ENCODE peak calls at places on chromosomes 7 and 10, in seven cellular contexts. D is hepatocyte, M is Panc1, N is fibroblast of lung, V is right atrium auricular region, Z is neural progenitor cell, T is A549. S is an unnamed sample. For H3K9me3 and H3K4me1, the result is how much of the 10 kb centered on the place peaks cover.

GRCh38 chr10:72002354-72003295 is 38.4 kb downstream of the CHST3 start:
- DNase-seq in N (no peak), T (no peak), Z (no peak), M (no peak), D (no peak), V (no peak), S (no peak)

GRCh38 chr7:6278749-6279310 is 6.4 kb upstream of the CYTH3 start:
- DNase-seq in V (no peak), D (no peak), T (no peak), M (no peak), N (peak), Z (no peak), S (no peak)

GRCh38 chr7:95205821-95206220 is 118.5 kb downstream of the PON1 start:
- DNase-seq in D (no peak), V (no peak), N (peak), T (no peak), Z (no peak), M (no peak), S (peak)

GRCh38 chr10:18400201-18400910 is 251.0 kb downstream of the NSUN6 start:
- DNase-seq in T (no peak), Z (peak), M (no peak), N (peak), D (peak), V (no peak), S (peak)

GRCh38 chr7:154862153-154862791 is 140.7 kb downstream of the PAXIP1 start:
- DNase-seq in D (no peak), M (no peak), Z (no peak), V (no peak), N (no peak), T (no peak), S (no peak)

GRCh38 chr10:79434223-79434687 is 11.2 kb downstream of the ZCCHC24 start:
- DNase-seq in V (no peak), D (no peak), M (no peak), Z (no peak), N (no peak), T (no peak), S (no peak)

GRCh38 chr7:135490783-135491182 is 19.1 kb downstream of the CNOT4 start:
- DNase-seq in V (no peak), M (no peak), T (no peak), N (peak), D (peak), Z (no peak), S (no peak)

GRCh38 chr7:101819183-101819582 is 1.8 kb downstream of the CUX1 start:
- DNase-seq in N (no peak), T (no peak), D (no peak), M (no peak), V (no peak), Z (no peak), S (no peak)

GRCh38 chr10:13930123-13930522 is 343.4 kb downstream of the PRPF18 start:
- DNase-seq in D (no peak), Z (peak), N (peak), V (no peak), T (no peak), M (no peak), S (no peak)

GRCh38 chr7:47573758-47574472 is 8.0 kb downstream of the TNS3 start:
- DNase-seq in Z (no peak), M (no peak), T (no peak), D (peak), N (peak), V (no peak), S (peak)

GRCh38 chr10:76023007-76023406 is 591.6 kb downstream of the LRMDA start:
- DNase-seq in M (no peak), T (no peak), D (no peak), V (no peak), Z (no peak), N (no peak), S (no peak)

GRCh38 chr10:30415613-30416012 is 18.4 kb upstream of the MAP3K8 start:
- DNase-seq in T (no peak), Z (no peak), M (no peak), D (no peak), N (no peak), V (no peak), S (no peak)

GRCh38 chr7:35551682-35552081 is 143.3 kb downstream of the HERPUD2 start:
- DNase-seq in V (peak), Z (no peak), D (no peak), M (no peak), T (no peak), N (no peak), S (no peak)

GRCh38 chr7:100483728-100484635 is at the start of gene NYAP1:
- DNase-seq in V (no peak), Z (peak), T (peak), D (peak), M (no peak), N (peak), S (peak)

GRCh38 chr10:94361161-94361794 is 1.5 kb downstream of the NOC3L start:
- DNase-seq in T (no peak), V (no peak), D (no peak), Z (no peak), N (peak), M (no peak), S (no peak)

GRCh38 chr10:10977231-10977956 is 40.3 kb upstream of the CELF2 start:
- DNase-seq in N (no peak), M (no peak), T (no peak), D (no peak), V (no peak), Z (no peak), S (no peak)

GRCh38 chr7:134368851-134369533 is 52.3 kb upstream of the SLC35B4 start:
- DNase-seq in M (no peak), V (no peak), T (peak), Z (no peak), N (peak), D (peak), S (no peak)

GRCh38 chr10:63457576-63457975 is 8.2 kb downstream of the JMJD1C start:
- DNase-seq in M (no peak), N (no peak), D (no peak), T (no peak), Z (no peak), V (no peak), S (no peak)

GRCh38 chr7:158557441-158557755 is 30.2 kb downstream of the PTPRN2 start:
- DNase-seq in Z (no peak), V (no peak), N (no peak), D (no peak), T (no peak), M (no peak), S (no peak)

GRCh38 chr7:158555034-158555520 is 32.5 kb downstream of the PTPRN2 start:
- DNase-seq in T (no peak), N (no peak), Z (no peak), D (no peak), V (no peak), M (no peak), S (no peak)

GRCh38 chr7:158559356-158559755 is 28.3 kb downstream of the PTPRN2 start:
- DNase-seq in M (no peak), Z (no peak), D (no peak), N (no peak), T (no peak), V (no peak), S (no peak)

GRCh38 chr7:158558816-158559215 is 28.8 kb downstream of the PTPRN2 start:
- DNase-seq in V (no peak), D (no peak), N (no peak), Z (no peak), M (no peak), T (no peak), S (no peak)

GRCh38 chr7:158556721-158557440 is 30.7 kb downstream of the PTPRN2 start:
- DNase-seq in M (no peak), Z (no peak), N (no peak), D (no peak), T (no peak), V (no peak), S (no peak)
- H3K9me3 ChIP-seq in M (under half), Z (under half), N (under half), D (under half), T (under half), V (under half), S (under half)

GRCh38 chr7:105705427-105705826 is 124.1 kb upstream of the EFCAB10 start:
- DNase-seq in D (no peak), T (no peak), Z (no peak), N (no peak), V (no peak), M (no peak), S (no peak)
- H3K4me1 ChIP-seq in D (under half), T (under half), Z (under half), N (under half), V (under half), M (under half), S (under half)

GRCh38 chr7:27163776-27164380 is 1.5 kb downstream of the HOXA9 start:
- DNase-seq in M (no peak), V (no peak), D (no peak), N (no peak), Z (no peak), T (no peak), S (no peak)

GRCh38 chr7:27161721-27162547 is 3.4 kb downstream of the HOXA9 start:
- DNase-seq in M (no peak), Z (peak), N (no peak), T (no peak), D (peak), V (no peak), S (peak)

GRCh38 chr7:27162930-27163775 is 2.2 kb downstream of the HOXA9 start:
- DNase-seq in V (no peak), N (no peak), M (no peak), Z (no peak), T (no peak), D (no peak), S (peak)

GRCh38 chr7:27161214-27161720 is 4.1 kb downstream of the HOXA9 start:
- DNase-seq in Z (no peak), M (no peak), D (peak), T (no peak), V (no peak), N (no peak), S (peak)

GRCh38 chr7:27162548-27162848 is 2.8 kb downstream of the HOXA9 start:
- DNase-seq in D (no peak), N (no peak), M (no peak), V (no peak), Z (no peak), T (no peak), S (peak)
- H3K4me3 ChIP-seq in D (no peak), N (no peak), M (no peak), V (no peak), Z (no peak), T (no peak), S (peak)

GRCh38 chr7:23981314-23981713 is 271.3 kb downstream of the STK31 start:
- DNase-seq in V (no peak), N (no peak), T (no peak), M (no peak), Z (no peak), D (no peak), S (no peak)
- H3K9me3 ChIP-seq in V (under half), N (under half), T (under half), M (under half), Z (under half), D (under half), S (under half)

GRCh38 chr7:130951976-130952313 is 217.9 kb upstream of the KLF14 start:
- DNase-seq in V (no peak), T (no peak), N (no peak), M (no peak), Z (no peak), D (no peak), S (peak)
- H3K4me1 ChIP-seq in V (under half), T (half or more), N (under half), M (half or more), Z (under half), D (under half), S (under half)

DNA sequence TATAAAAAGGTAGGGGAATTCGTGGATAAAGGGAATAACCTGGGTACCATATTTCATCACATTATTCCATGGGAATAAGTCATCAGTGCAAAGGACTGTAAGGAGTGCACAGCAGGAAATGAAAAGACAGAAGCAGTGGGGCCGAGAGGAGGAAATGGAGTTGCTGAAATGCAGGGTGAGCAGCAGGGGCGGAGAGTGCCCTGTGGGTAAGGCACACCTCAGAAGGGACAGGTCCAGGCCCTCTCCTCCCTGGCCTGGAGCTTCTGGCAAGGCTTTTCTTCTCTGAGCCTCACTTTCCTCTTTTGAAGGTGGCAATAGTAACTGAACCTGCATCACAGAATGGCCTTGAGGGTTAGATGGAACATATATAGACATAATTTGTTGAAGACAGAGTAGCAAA is 26.2 kb downstream of the IKZF1 start:
- DNase-seq in D (no peak), N (no peak), M (no peak), T (no peak), Z (no peak), V (no peak), S (no peak)
- H3K4me3 ChIP-seq in D (no peak), N (no peak), M (no peak), T (no peak), Z (no peak), V (no peak), S (no peak)

GRCh38 chr7:64998865-64999164 is 7.7 kb downstream of the ERV3-1 start:
- DNase-seq in D (no peak), M (no peak), N (no peak), T (no peak), Z (no peak), V (no peak), S (no peak)
- H3K9me3 ChIP-seq in D (under half), M (under half), N (under half), T (half or more), Z (under half), V (under half), S (under half)

DNA sequence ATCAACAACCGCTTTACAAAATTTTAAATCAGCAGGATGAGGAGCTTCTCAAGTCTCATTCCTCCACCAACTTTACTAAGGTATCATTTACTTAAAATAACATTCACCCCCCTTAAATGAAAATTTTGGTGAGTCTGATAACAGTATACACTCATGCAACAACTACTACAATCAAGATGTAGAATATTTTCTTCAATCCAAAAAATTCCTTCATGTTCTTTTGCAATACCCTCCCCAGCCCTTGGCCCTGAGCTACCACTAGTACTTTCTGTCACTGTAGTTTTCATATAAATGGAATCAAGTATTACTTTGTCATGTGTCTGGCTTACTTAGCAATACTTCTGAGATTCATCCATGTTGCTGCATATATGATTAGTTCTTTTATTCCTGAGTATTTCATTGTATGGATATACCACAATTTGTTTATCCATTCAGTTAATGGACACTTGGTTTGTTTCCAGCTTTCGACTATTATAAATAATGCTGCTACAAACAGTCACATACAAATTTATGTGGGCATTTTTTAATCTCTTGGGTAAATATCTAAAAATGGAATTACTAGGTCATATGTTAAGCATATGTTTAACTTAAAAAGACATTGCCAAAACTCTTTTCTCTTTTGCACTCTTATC is 43.0 kb downstream of the NT5C2 start:
- DNase-seq in V (no peak), M (no peak), T (no peak), N (peak), D (no peak), Z (no peak), S (no peak)
- H3K4me1 ChIP-seq in V (under half), M (half or more), T (half or more), N (under half), D (under half), Z (under half), S (under half)

DNA sequence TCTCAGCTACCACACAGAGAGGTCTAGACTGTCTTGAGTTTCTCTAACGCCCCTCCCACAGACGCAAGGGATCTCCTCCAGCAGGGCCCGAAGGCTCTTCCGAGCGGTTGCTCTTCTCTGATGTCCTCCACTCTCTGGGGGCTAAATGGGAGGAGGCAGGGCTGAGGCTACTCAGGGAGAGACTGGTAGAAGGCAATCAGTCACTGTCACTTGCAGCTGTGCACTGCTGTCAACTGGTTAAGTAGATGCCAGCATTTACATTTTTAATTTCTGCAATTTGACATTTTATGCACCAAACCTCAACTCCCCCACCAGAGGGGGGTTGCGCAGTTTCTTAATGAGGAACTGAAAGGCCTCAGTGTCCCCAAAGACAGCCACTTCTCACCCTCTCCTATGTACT is 442.8 kb downstream of the PLXNA4 start:
- DNase-seq in V (no peak), M (no peak), N (no peak), Z (no peak), D (no peak), T (no peak), S (no peak)
- H3K4me3 ChIP-seq in V (no peak), M (no peak), N (no peak), Z (no peak), D (no peak), T (no peak), S (no peak)